ENCODE peak calls at places on chromosomes 6 and 20, in four cellular contexts. C is epithelial cell of proximal tubule, G is A549, A is GM12865. I is an unnamed sample.

GRCh38 chr6:3162565-3163247 is 5.4 kb upstream of the TUBB2A start:
- DNase-seq in C (no peak), G (peak), A (peak), I (no peak)

GRCh38 chr20:47927944-47928343 is 142.7 kb upstream of the SULF2 start:
- DNase-seq in C (peak), G (no peak), A (no peak), I (no peak)

GRCh38 chr6:35318200-35318844 is 20.7 kb downstream of the DEF6 start:
- DNase-seq in C (no peak), G (peak), A (no peak), I (no peak)

GRCh38 chr6:139376054-139376355 is 1.6 kb upstream of the CITED2 start:
- DNase-seq in C (no peak), G (no peak), A (no peak), I (no peak)

GRCh38 chr6:136426627-136427377 is 123.4 kb downstream of the MAP7 start:
- DNase-seq in C (no peak), G (no peak), A (no peak), I (no peak)

GRCh38 chr6:147707524-147707923 is 199.0 kb downstream of the SAMD5 start:
- DNase-seq in C (no peak), G (no peak), A (no peak), I (no peak)

GRCh38 chr6:72363844-72364740 is 257.8 kb upstream of the KCNQ5 start:
- DNase-seq in C (peak), G (peak), A (no peak), I (peak)

GRCh38 chr6:79422666-79423065 is 114.6 kb downstream of the LCA5 start:
- DNase-seq in C (no peak), G (no peak), A (no peak), I (no peak)

GRCh38 chr20:11270566-11270965 is 596.8 kb upstream of the JAG1 start:
- DNase-seq in C (no peak), G (no peak), A (no peak), I (no peak)

GRCh38 chr20:11271319-11271718 is 597.5 kb upstream of the JAG1 start:
- DNase-seq in C (no peak), G (no peak), A (no peak), I (no peak)

GRCh38 chr20:11266571-11266970 is 592.8 kb upstream of the JAG1 start:
- DNase-seq in C (no peak), G (peak), A (no peak), I (no peak)

GRCh38 chr20:11267762-11268335 is 594.0 kb upstream of the JAG1 start:
- DNase-seq in C (no peak), G (no peak), A (no peak), I (no peak)

DNA sequence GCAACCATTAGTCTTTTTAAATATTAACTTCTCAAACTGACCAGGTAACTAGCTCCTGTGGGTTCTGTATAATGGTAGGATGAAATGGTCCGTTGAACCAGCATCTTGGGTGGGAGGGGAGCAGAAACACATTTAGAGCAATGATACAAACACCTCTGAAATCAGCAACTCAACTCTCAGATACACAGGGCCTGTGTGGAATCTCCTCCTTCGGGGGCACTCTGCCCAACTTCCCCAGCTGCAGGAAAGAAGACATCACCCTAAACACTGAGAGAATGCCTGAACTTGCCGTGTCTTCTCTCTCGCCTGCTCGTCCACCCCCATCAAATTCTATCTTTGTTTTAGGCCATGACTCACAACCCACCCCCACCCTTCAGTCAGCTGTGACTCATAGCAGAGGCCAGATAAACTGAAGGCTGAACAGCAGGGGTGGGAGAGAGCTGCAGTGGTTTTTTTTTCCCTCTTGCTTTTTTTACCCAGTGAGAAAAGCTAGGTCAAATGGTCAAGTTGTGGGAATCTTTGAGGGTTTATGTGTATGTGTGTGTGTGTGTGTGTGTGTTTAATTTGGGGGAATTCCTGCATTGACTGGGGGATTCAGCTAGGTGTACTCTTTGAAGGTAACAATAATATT is 593.4 kb upstream of the JAG1 start:
- DNase-seq in C (peak), G (peak), A (peak), I (peak)
- TF ChIP-seq CTCF in C (peak), G (no peak), A (no peak), I (peak)

GRCh38 chr6:106300944-106301343 is 24.6 kb downstream of the ATG5 start:
- DNase-seq in C (no peak), G (peak), A (peak), I (peak)
- TF ChIP-seq CTCF in C (peak), G (peak), A (peak), I (peak)

GRCh38 chr20:58567437-58567836 is 52.2 kb upstream of the APCDD1L start:
- DNase-seq in C (no peak), G (no peak), A (no peak), I (no peak)

GRCh38 chr20:58568441-58568931 is 53.3 kb upstream of the APCDD1L start:
- DNase-seq in C (no peak), G (no peak), A (no peak), I (no peak)

GRCh38 chr20:58569211-58570125 is 54.3 kb upstream of the APCDD1L start:
- DNase-seq in C (no peak), G (no peak), A (no peak), I (no peak)

GRCh38 chr20:58565461-58566175 is 50.4 kb upstream of the APCDD1L start:
- DNase-seq in C (no peak), G (no peak), A (no peak), I (no peak)

DNA sequence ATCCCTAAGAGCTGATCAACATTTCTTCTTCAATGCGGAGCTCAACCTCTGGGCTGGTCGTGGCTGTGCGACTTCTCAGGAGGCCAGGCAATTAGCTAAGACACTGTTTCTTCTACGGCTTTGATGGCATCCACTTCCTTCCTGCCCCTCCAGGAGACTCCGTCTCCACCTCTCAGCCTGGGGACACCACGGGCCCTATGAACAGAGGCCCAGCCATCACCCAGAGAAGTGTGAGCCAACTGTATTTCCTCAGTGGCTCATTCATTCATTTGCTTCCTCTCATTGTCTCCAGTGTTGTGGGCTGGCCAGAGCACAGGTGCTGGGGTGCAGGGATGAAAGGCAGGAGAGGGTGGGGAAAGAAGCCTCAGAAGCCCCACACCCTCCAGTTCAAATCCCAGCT is 51.8 kb upstream of the APCDD1L start:
- DNase-seq in C (no peak), G (no peak), A (no peak), I (no peak)
- TF ChIP-seq CTCF in C (no peak), G (no peak), A (no peak), I (no peak)

DNA sequence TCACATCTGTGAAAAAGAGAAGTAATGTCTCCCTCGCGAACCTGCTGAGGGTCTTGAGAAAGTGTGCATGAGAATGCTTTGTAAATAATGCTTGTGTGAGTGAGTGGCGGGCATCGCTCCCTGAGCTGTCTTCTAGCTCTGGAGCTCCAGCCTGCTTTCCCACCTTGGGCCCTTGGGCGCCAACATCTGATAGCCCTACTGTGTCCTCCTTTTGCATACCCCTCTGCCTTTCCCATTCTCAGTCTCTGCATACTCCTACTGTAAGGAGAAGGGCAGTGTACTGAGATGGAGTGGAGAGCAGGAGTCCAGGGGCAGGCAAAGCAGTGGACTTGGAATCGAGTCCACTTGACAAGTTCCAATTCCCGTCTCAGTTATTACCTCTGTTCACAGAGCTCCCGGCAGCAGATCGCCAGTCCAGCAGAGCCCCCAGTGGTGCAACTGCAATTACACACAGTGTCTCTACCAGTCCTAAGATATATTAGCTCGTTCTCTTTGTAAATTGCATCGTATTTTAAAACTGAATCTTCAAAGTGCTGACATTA is 855 bp upstream of the NCR2 start:
- DNase-seq in C (no peak), G (no peak), A (peak), I (no peak)
- TF ChIP-seq CTCF in C (no peak), G (no peak), A (peak), I (no peak)

GRCh38 chr6:116881236-116881635 is 4.2 kb downstream of the RFX6 start:
- DNase-seq in C (no peak), G (no peak), A (no peak), I (no peak)
- TF ChIP-seq CTCF in C (peak), G (peak), A (no peak), I (no peak)

DNA sequence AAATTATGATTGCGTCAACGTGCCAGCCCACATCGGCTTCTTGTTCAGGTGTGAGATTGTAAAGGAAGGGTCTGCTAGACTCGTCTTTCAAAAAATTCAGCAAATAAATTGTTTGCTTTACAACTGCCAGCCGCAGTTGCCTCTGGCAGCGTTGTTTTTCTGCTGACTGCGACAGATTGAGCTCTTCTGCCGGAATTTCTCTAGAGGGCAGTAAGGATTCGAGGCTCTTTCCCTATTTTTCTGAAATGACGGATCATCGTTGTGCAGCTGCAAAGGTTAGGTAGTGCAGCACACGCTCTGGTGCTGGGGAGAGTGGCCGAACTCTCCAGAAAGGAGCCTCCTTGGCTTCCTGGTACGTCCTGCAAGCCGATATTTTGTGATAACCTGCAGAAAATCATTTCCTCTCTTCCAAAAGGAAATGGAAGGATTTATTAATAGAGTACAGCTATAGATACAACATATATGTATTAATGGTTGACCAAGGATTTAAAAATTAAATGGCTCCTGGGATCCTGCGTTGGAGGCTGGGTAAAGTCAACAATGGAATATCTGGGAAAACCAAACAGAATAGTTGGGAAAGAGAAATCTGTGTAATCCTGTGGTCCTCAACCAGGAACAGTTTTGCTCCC is 121.9 kb upstream of the ZFP64 start:
- DNase-seq in C (peak), G (peak), A (no peak), I (peak)
- TF ChIP-seq CTCF in C (peak), G (peak), A (no peak), I (peak)